ENCODE peak calls at places on chromosomes 11 and 22, in four cellular contexts. R is stomach, J is SK-N-DZ, L is choroid plexus epithelial cell. X is an unnamed sample.

GRCh38 chr11:124798991-124799383 is 1.2 kb downstream of the MSANTD2 start:
- DNase-seq in J (peak), L (peak), R (no peak), X (no peak)

GRCh38 chr11:61893981-61894380 is 2.6 kb upstream of the FADS3 start:
- DNase-seq in J (no peak), L (peak), R (no peak), X (no peak)

GRCh38 chr11:95792700-95793099 is 2.4 kb downstream of the CEP57 start:
- DNase-seq in L (no peak), R (no peak), J (no peak), X (no peak)

GRCh38 chr11:128354476-128354875 is 232.9 kb downstream of the ETS1 start:
- DNase-seq in J (no peak), R (no peak), L (no peak), X (no peak)

GRCh38 chr22:42073568-42074152 is 388 bp upstream of the PHETA2 start:
- DNase-seq in L (no peak), R (no peak), J (no peak), X (no peak)

GRCh38 chr22:27513021-27513420 is 288.5 kb downstream of the MN1 start:
- DNase-seq in L (no peak), J (no peak), R (no peak), X (no peak)

GRCh38 chr11:35418847-35419712 is at the start of gene SLC1A2:
- DNase-seq in L (peak), J (peak), R (no peak), X (no peak)

GRCh38 chr11:46352063-46352841 is 5.0 kb downstream of the DGKZ start:
- DNase-seq in R (peak), J (peak), L (peak), X (no peak)

GRCh38 chr11:80841716-80842115 is 1400.9 kb upstream of the TENM4 start:
- DNase-seq in R (no peak), L (peak), J (no peak), X (no peak)

GRCh38 chr22:46007848-46008261 is 30.9 kb upstream of the WNT7B start:
- DNase-seq in L (peak), R (peak), J (peak), X (peak)

GRCh38 chr11:106281455-106282173 is 204.2 kb downstream of the AASDHPPT start:
- DNase-seq in L (peak), R (no peak), J (no peak), X (no peak)

GRCh38 chr22:22948651-22949611 is 61.3 kb downstream of the IGLL5 start:
- DNase-seq in R (no peak), J (no peak), L (peak), X (peak)

GRCh38 chr11:59174664-59175033 is 2.7 kb downstream of the DTX4 start:
- DNase-seq in R (peak), J (no peak), L (no peak), X (no peak)

GRCh38 chr11:65423516-65424199 is 1.1 kb downstream of the NEAT1 start:
- DNase-seq in L (peak), J (no peak), R (peak), X (no peak)